ENCODE peak calls at places on chromosomes 12 and 14, in four cellular contexts. Z, U, F and C are unnamed samples.

GRCh38 chr12:27595231-27595642 is 71.2 kb downstream of the PPFIBP1 start:
- DNase-seq in Z (no peak), U (no peak), F (peak), C (no peak)

GRCh38 chr12:63917864-63918742 is 73.6 kb downstream of the SRGAP1 start:
- DNase-seq in Z (no peak), U (peak), F (peak), C (peak)

GRCh38 chr12:48631071-48631470 is 51.0 kb downstream of the KANSL2 start:
- DNase-seq in Z (no peak), U (no peak), F (no peak), C (no peak)

GRCh38 chr14:100538566-100539318 is 48.5 kb downstream of the BEGAIN start:
- DNase-seq in Z (peak), U (no peak), F (no peak), C (no peak)

GRCh38 chr14:88877192-88877591 is 52.7 kb downstream of the TTC8 start:
- DNase-seq in Z (no peak), U (no peak), F (no peak), C (no peak)

GRCh38 chr14:91113829-91114078 is at the start of gene DGLUCY:
- DNase-seq in Z (peak), U (peak), F (peak), C (no peak)

GRCh38 chr14:20799955-20800544 is 2.6 kb downstream of the RNASE1 start:
- DNase-seq in Z (peak), U (no peak), F (no peak), C (peak)

GRCh38 chr12:120115692-120116442 is 686 bp downstream of the RAB35 start:
- DNase-seq in Z (no peak), U (peak), F (peak), C (peak)

GRCh38 chr14:22849212-22849819 is 12.9 kb downstream of the MMP14 start:
- DNase-seq in Z (peak), U (no peak), F (no peak), C (no peak)

GRCh38 chr14:33369041-33369440 is 430.4 kb downstream of the NPAS3 start:
- DNase-seq in Z (no peak), U (no peak), F (no peak), C (no peak)

GRCh38 chr12:102080842-102081241 is 19.1 kb upstream of the WASHC3 start:
- DNase-seq in Z (no peak), U (no peak), F (no peak), C (no peak)

GRCh38 chr14:89000007-89000942 is 175.8 kb downstream of the TTC8 start:
- DNase-seq in Z (peak), U (peak), F (peak), C (peak)

GRCh38 chr14:21825147-21825743 is 151.6 kb upstream of the OR4E1 start:
- DNase-seq in Z (no peak), U (peak), F (peak), C (peak)

GRCh38 chr12:51323966-51324895 is at the start of gene BIN2:
- DNase-seq in Z (peak), U (no peak), F (no peak), C (peak)

GRCh38 chr12:125983784-125984510 is 918.7 kb downstream of the AACS start:
- DNase-seq in Z (no peak), U (no peak), F (no peak), C (no peak)

GRCh38 chr14:106681161-106681955 is 1155.0 kb downstream of the TMEM121 start:
- DNase-seq in Z (no peak), U (no peak), F (no peak), C (no peak)

GRCh38 chr12:82880442-82880901 is 193.8 kb downstream of the TMTC2 start:
- DNase-seq in Z (no peak), U (no peak), F (peak), C (no peak)

GRCh38 chr12:3147260-3147659 is 70.1 kb downstream of the TSPAN9 start:
- DNase-seq in Z (no peak), U (no peak), F (no peak), C (no peak)

GRCh38 chr12:131385313-131386166 is 325.4 kb upstream of the SFSWAP start:
- DNase-seq in Z (peak), U (no peak), F (no peak), C (no peak)

GRCh38 chr12:50926415-50926814 is 25.9 kb upstream of the HIGD1C start:
- DNase-seq in Z (no peak), U (no peak), F (no peak), C (no peak)

GRCh38 chr12:12007001-12007712 is 63.6 kb upstream of the BCL2L14 start:
- DNase-seq in Z (no peak), U (no peak), F (peak), C (peak)

GRCh38 chr14:85463512-85463911 is 66.4 kb upstream of the FLRT2 start:
- DNase-seq in Z (no peak), U (no peak), F (no peak), C (no peak)

GRCh38 chr14:76958975-76959710 is 69.4 kb downstream of the IRF2BPL start:
- DNase-seq in Z (no peak), U (no peak), F (peak), C (peak)

GRCh38 chr14:68549057-68549421 is 243.8 kb downstream of the ZFP36L1 start:
- DNase-seq in Z (no peak), U (peak), F (peak), C (no peak)

GRCh38 chr12:88351121-88351520 is 209.0 kb downstream of the TMTC3 start:
- DNase-seq in Z (no peak), U (no peak), F (peak), C (no peak)

GRCh38 chr14:47674546-47675238 is 713 bp downstream of the MDGA2 start:
- DNase-seq in Z (no peak), U (no peak), F (no peak), C (no peak)

GRCh38 chr12:51392556-51393237 is 1.5 kb upstream of the GALNT6 start:
- DNase-seq in Z (peak), U (no peak), F (no peak), C (no peak)

GRCh38 chr12:26633591-26634210 is 199.3 kb downstream of the ITPR2 start:
- DNase-seq in Z (no peak), U (no peak), F (peak), C (peak)

GRCh38 chr14:60632257-60632656 is 17.0 kb downstream of the SIX1 start:
- DNase-seq in Z (no peak), U (no peak), F (no peak), C (no peak)
- TF ChIP-seq POLR2A in Z (no peak), U (no peak), F (no peak), C (no peak)

GRCh38 chr12:124929649-124930419 is 15.4 kb upstream of the UBC start:
- DNase-seq in Z (no peak), U (no peak), F (no peak), C (no peak)

GRCh38 chr12:124928912-124929530 is 14.6 kb upstream of the UBC start:
- DNase-seq in Z (no peak), U (no peak), F (no peak), C (no peak)

GRCh38 chr12:124925117-124925516 is 10.7 kb upstream of the UBC start:
- DNase-seq in Z (no peak), U (no peak), F (no peak), C (no peak)

GRCh38 chr12:124928095-124928911 is 13.9 kb upstream of the UBC start:
- DNase-seq in Z (peak), U (peak), F (peak), C (no peak)

DNA sequence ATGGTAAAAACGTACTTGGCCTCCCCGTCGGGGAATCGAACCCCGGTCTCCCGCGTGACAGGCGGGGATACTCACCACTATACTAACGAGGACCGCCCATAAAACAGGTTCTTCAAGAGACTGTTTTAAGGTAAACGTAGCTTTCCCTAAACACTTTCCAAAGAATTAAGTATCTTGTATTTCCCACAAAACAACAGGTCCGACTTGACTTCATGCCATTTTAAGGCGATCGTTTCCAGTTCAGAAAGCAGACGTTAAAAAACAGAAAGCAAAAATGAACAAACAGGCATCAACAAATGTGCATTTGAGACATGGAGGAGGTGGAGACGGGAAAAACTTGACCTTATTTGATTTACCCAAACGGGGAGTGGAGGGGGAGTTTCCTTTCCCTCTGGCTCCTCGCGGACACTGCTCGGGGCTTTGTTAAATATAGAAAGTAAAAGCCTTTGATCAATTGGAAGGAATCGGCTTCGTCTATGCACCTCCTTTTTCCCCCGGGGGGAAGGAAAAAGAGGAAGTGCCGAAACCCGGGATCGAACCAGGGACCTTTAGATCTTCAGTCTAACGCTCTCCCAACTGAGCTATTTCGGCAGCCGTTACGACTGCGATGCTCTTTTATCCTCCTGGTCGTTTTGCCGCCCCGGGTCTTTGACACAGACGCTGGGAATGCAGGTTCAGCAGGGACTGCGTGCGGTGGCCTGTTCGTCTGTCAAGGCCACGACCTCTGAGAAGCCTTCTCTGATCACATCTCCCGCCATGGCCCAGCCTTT is 13.1 kb upstream of the UBC start:
- DNase-seq in Z (peak), U (peak), F (peak), C (peak)
- TF ChIP-seq POLR2A in Z (peak), U (no peak), F (no peak), C (no peak)

GRCh38 chr14:35123388-35123703 is 994 bp downstream of the PRORP start:
- DNase-seq in Z (no peak), U (no peak), F (no peak), C (peak)

GRCh38 chr14:35124127-35124526 is 1.8 kb downstream of the PRORP start:
- DNase-seq in Z (no peak), U (no peak), F (no peak), C (no peak)

GRCh38 chr14:35121887-35122695 is at the start of the genes PPP2R3C and PRORP:
- DNase-seq in Z (peak), U (peak), F (peak), C (peak)

GRCh38 chr14:35122696-35123387 is 490 bp downstream of the PRORP start:
- DNase-seq in Z (no peak), U (peak), F (peak), C (no peak)

DNA sequence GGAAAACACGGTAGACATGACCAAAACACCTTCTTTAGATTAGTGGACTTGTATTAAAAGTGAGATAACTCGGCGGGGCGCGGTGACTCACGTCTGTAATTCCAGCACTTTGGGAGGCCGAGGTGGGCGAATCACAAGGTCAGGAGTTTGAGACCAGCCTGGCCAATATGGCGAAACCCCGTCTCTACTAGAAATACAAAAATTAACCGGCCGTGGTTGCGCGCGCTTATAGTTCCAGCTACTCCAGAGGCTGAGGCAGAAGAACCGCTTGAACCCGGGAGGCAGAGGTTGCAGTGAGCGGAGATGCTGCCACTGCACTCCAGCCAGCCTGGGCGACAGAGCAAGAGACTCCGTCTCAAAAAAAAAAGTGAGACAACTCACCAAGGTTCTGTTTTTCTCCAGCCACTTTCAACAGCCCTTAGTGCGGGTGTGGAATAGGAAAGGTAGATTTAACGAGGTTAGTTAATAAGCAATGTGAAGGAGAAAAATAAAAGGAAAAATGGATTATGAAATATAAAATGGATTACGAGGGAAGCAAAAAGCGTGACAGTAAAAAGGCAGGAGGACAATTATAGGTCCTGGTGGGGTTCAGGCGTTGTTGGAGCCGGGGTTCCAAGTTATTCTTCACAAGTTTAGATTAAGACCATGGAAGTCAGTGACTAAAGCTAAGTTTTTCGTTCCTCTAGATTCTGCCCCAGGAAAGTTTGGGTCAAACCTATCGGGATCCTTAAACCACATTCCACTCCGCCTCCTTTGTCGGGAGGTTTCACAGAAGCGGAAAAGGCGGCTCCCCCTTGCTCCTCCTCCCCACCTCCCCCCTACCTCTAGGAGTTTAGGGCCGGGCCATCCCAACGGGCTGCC is 534 bp downstream of the PPP2R3C start:
- DNase-seq in Z (peak), U (peak), F (no peak), C (no peak)
- TF ChIP-seq POLR2A in Z (no peak), U (no peak), F (no peak), C (no peak)

DNA sequence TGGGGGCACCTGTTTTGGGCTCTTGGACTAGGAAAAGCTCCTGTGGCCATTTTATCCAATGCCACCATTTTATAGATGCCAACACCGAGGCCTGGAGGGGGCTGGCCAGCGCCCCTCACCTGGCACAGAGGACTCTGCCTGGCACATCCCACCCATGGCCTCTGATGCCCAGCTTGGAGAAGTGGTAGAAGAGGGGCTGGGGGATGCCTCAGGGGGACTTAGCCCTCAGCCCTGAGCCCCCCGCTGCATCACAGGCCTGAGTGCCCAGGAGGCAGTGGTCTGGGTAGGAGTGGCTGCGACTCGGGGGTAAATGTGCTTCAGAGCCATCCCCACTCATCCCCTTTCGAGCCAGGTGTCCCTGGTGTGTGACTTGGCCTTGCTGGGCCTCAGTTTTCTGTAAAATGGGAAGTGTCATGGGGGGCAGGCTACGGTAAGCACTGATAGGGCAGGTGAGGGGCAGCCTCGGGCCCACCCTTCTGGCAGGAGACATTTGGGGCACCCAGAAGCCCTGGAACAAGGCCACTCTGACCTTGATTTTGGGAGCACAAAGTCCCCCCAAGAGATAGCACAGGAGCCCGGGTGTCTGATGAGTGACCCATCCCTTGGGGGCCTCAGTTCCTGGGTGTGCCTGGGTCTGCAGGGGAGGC is 22.5 kb downstream of the SH2B3 start:
- DNase-seq in Z (no peak), U (no peak), F (no peak), C (no peak)
- TF ChIP-seq POLR2A in Z (no peak), U (no peak), F (no peak), C (no peak)

GRCh38 chr14:61562321-61563161 is 132.8 kb upstream of the HIF1A start:
- DNase-seq in Z (no peak), U (peak), F (peak), C (peak)
- TF ChIP-seq POLR2A in Z (no peak), U (no peak), F (no peak), C (no peak)